ENCODE peak calls at places on chromosome 19, in seven cellular contexts. I is K562, Y is GM23338, R is transverse colon, T is Peyer's patch, N is left ventricle myocardium inferior, P is brain microvascular endothelial cell. E is an unnamed sample.

GRCh38 chr19:4088975-4089374 is 22.3 kb upstream of the ZBTB7A start:
- DNase-seq in I (peak; percentile 55), Y (no peak), R (no peak), T (peak; percentile 36), N (no peak), P (no peak), E (peak; percentile 35)

GRCh38 chr19:21084343-21084742 is 2.3 kb downstream of the ZNF714 start:
- DNase-seq in I (peak; percentile 39), Y (no peak), R (no peak), T (no peak), N (no peak), P (peak; percentile 44), E (no peak)

GRCh38 chr19:48868196-48868886 is at the start of gene PLEKHA4:
- DNase-seq in I (peak; percentile 63), Y (no peak), R (peak; percentile 49), T (no peak), N (peak; percentile 86), P (no peak), E (peak; percentile 29)

GRCh38 chr19:7953576-7953975 is 10.1 kb upstream of the TIMM44 start:
- DNase-seq in I (no peak), Y (peak; percentile 55), R (no peak), T (no peak), N (no peak), P (no peak), E (no peak)

GRCh38 chr19:17389957-17390664 is 3.9 kb downstream of the CCDC194 start:
- DNase-seq in I (no peak), Y (peak; percentile 42), R (no peak), T (no peak), N (no peak), P (no peak), E (no peak)

GRCh38 chr19:9407827-9408226 is 27.5 kb downstream of the ZNF266 start:
- DNase-seq in I (no peak), Y (no peak), R (no peak), T (no peak), N (no peak), P (no peak), E (no peak)

GRCh38 chr19:4711211-4711610 is 12.4 kb downstream of the DPP9 start:
- DNase-seq in I (no peak), Y (no peak), R (no peak), T (no peak), N (no peak), P (no peak), E (no peak)

GRCh38 chr19:31444931-31445330 is 95.7 kb upstream of the TSHZ3 start:
- DNase-seq in I (no peak), Y (no peak), R (no peak), T (no peak), N (no peak), P (no peak), E (no peak)

GRCh38 chr19:17346109-17346671 is 8.8 kb downstream of the GTPBP3 start:
- DNase-seq in I (peak; percentile 86), Y (peak; percentile 90), R (peak; percentile 82), T (peak; percentile 72), N (peak; percentile 79), P (peak; percentile 64), E (peak; percentile 60)

GRCh38 chr19:2507109-2507508 is 31.2 kb downstream of the GADD45B start:
- DNase-seq in I (peak; percentile 45), Y (no peak), R (peak; percentile 61), T (no peak), N (no peak), P (peak; percentile 60), E (peak; percentile 59)

GRCh38 chr19:2235026-2235395 is 1.1 kb downstream of the PLEKHJ1 start:
- DNase-seq in I (no peak), Y (no peak), R (no peak), T (no peak), N (no peak), P (no peak), E (no peak)

GRCh38 chr19:11513946-11514345 is 8.3 kb upstream of the ZNF653 start:
- DNase-seq in I (no peak), Y (no peak), R (no peak), T (no peak), N (no peak), P (no peak), E (no peak)

GRCh38 chr19:30069535-30070197 is 127.6 kb downstream of the URI1 start:
- DNase-seq in I (no peak), Y (no peak), R (peak; percentile 3), T (no peak), N (no peak), P (no peak), E (no peak)

GRCh38 chr19:10011974-10012373 is 1.3 kb upstream of the RDH8 start:
- DNase-seq in I (no peak), Y (no peak), R (no peak), T (no peak), N (no peak), P (no peak), E (no peak)

GRCh38 chr19:4401482-4402170 is 814 bp upstream of the CHAF1A start:
- DNase-seq in I (no peak), Y (no peak), R (no peak), T (no peak), N (no peak), P (no peak), E (no peak)

GRCh38 chr19:2180881-2181617 is 17.3 kb downstream of the DOT1L start:
- DNase-seq in I (no peak), Y (no peak), R (no peak), T (no peak), N (no peak), P (no peak), E (no peak)

GRCh38 chr19:39996218-39996810 is 546 bp upstream of the ZNF546 start:
- DNase-seq in I (peak; percentile 50), Y (no peak), R (peak; percentile 17), T (peak; percentile 20), N (no peak), P (peak; percentile 69), E (no peak)

GRCh38 chr19:2055871-2056809 is 5.1 kb upstream of the MKNK2 start:
- DNase-seq in I (peak; percentile 92), Y (peak; percentile 50), R (peak; percentile 74), T (peak; percentile 60), N (peak; percentile 71), P (no peak), E (peak; percentile 55)

GRCh38 chr19:56309511-56310185 is 5.0 kb downstream of the ZSCAN5A start:
- DNase-seq in I (peak; percentile 87), Y (peak; percentile 90), R (peak; percentile 51), T (peak; percentile 32), N (peak; percentile 41), P (peak; percentile 36), E (peak; percentile 25)

GRCh38 chr19:52391135-52391534 is 6.5 kb upstream of the ZNF528 start:
- DNase-seq in I (peak; percentile 9), Y (peak; percentile 66), R (no peak), T (no peak), N (no peak), P (no peak), E (no peak)

GRCh38 chr19:34222386-34222785 is 32.0 kb upstream of the GARRE1 start:
- DNase-seq in I (no peak), Y (no peak), R (no peak), T (no peak), N (no peak), P (no peak), E (no peak)

GRCh38 chr19:14368011-14368513 is 13.2 kb upstream of the ADGRE5 start:
- DNase-seq in I (no peak), Y (no peak), R (no peak), T (no peak), N (no peak), P (no peak), E (peak; percentile 63)
- H3K4me3 ChIP-seq in I (no peak overlapping the region), Y (no peak overlapping the region), R (no peak overlapping the region), T (no peak overlapping the region), N (no peak overlapping the region), P (no peak overlapping the region), E (no peak overlapping the region)

GRCh38 chr19:57664269-57665127 is 4.2 kb upstream of the ZSCAN4 start:
- DNase-seq in I (peak; percentile 55), Y (peak; percentile 71), R (peak; percentile 48), T (no peak), N (peak; percentile 66), P (peak; percentile 2), E (peak; percentile 37)
- H3K27ac ChIP-seq in I (no peak overlapping the region), Y (peak overlapping the region; percentile 39), R (peak overlapping the region; percentile 75), T (no peak overlapping the region), N (peak overlapping the region; percentile 88), P (no peak overlapping the region), E (no peak overlapping the region)

GRCh38 chr19:50046649-50047503 is 21.1 kb downstream of the ZNF473 start:
- DNase-seq in I (peak; percentile 67), Y (peak; percentile 87), R (peak; percentile 50), T (peak; percentile 49), N (peak; percentile 42), P (peak; percentile 7), E (peak; percentile 6)

GRCh38 chr19:50043967-50044366 is 18.2 kb downstream of the ZNF473 start:
- DNase-seq in I (no peak), Y (no peak), R (no peak), T (no peak), N (no peak), P (no peak), E (no peak)

GRCh38 chr19:50042363-50043024 is 16.7 kb downstream of the ZNF473 start:
- DNase-seq in I (no peak), Y (no peak), R (no peak), T (no peak), N (no peak), P (no peak), E (no peak)

GRCh38 chr19:50047686-50048085 is 21.9 kb downstream of the ZNF473 start:
- DNase-seq in I (no peak), Y (no peak), R (no peak), T (no peak), N (no peak), P (no peak), E (no peak)

DNA sequence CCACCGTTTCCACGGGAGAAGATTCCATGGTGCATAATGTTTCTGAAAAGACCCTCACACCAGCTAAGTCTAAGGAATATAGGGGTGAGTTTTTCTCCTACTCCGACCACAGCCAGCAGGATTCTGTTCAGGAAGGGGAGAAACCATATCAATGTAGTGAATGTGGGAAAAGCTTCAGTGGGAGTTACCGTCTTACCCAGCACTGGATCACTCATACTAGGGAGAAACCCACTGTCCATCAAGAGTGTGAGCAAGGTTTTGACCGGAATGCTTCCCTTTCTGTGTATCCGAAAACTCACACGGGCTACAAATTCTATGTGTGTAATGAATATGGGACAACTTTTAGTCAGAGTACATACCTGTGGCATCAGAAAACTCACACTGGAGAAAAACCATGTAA is 19.1 kb downstream of the ZNF473 start:
- DNase-seq in I (no peak), Y (no peak), R (no peak), T (no peak), N (no peak), P (no peak), E (no peak)
- H3K36me3 ChIP-seq in I (peaks cover 82% of the 10 kb centered on the region), Y (peaks cover 46% of the 10 kb centered on the region), R (peaks cover 64% of the 10 kb centered on the region), T (peaks cover 13% of the 10 kb centered on the region), N (peaks cover 83% of the 10 kb centered on the region), P (peaks cover 72% of the 10 kb centered on the region), E (peaks cover 25% of the 10 kb centered on the region)

DNA sequence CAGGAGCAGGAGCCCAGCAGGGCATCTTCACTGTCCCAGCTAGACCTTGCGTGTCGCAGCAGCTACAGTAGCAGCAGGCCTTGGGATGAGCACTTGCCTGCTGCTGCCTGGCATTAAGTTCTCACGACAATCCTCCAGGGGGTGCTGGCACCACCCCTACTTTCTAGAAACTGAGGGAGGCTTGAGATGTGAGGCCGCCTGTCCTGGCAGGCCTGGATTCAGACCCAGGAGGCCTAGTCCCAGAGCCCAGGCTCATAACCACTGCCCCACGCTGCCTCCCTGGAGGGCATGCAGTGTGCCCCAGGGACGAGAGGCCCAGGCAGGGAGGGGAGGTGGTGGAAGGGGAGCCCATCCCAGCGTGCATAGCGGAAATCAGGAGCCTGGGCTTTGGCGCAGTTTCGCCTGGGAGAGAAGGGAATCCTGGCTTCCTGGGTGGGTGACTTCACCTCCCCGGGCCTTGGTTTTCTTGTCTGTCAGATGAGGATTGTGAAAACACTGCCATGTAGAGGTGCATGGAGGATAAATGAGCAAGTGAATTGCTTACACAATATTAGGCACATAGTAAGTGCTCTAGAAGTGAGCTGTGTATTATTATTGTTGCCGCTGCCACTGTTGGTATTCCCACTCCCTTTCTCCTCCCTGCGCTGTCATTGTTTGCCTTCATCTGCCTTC is 26.1 kb downstream of the PPP5C start:
- DNase-seq in I (no peak), Y (peak; percentile 74), R (no peak), T (no peak), N (no peak), P (peak; percentile 18), E (no peak)
- H3K4me3 ChIP-seq in I (no peak overlapping the region), Y (peak overlapping the region; percentile 40), R (no peak overlapping the region), T (no peak overlapping the region), N (no peak overlapping the region), P (no peak overlapping the region), E (no peak overlapping the region)

E was measured in small intestine.